ENCODE peak calls at places on chromosomes 12 and 14, in nine cellular contexts. N, X, Z, M, O, L, Y, F and H are unnamed samples.
A peak's percentile ranks its signal among the peaks of the same experiment; 100 is the strongest.

GRCh38 chr12:29282452-29282851 is 98.5 kb downstream of the ERGIC2 start:
- DNase-seq in L (no peak), O (no peak), N (peak; percentile 92), M (no peak), Y (no peak), F (no peak), X (no peak), Z (no peak), H (no peak)

GRCh38 chr12:55607821-55608602 is 28.7 kb upstream of the OR10P1 start:
- DNase-seq in Y (no peak), Z (no peak), O (no peak), M (no peak), L (no peak), X (no peak), F (no peak), N (no peak), H (no peak)

GRCh38 chr12:10190558-10191388 is 11.9 kb downstream of the TMEM52B start:
- DNase-seq in M (no peak), Y (peak; percentile 59), N (peak; percentile 31), F (peak; percentile 75), X (peak; percentile 78), Z (no peak), O (peak; percentile 54), L (peak; percentile 50), H (peak; percentile 66)

GRCh38 chr14:87264796-87265195 is 728.2 kb downstream of the GALC start:
- DNase-seq in X (no peak), Y (no peak), O (no peak), L (no peak), Z (no peak), F (no peak), M (no peak), N (no peak), H (no peak)

GRCh38 chr14:99226687-99227086 is 45.3 kb downstream of the BCL11B start:
- DNase-seq in N (no peak), M (no peak), L (no peak), F (no peak), Y (no peak), Z (no peak), O (no peak), X (no peak), H (no peak)

GRCh38 chr14:104387000-104387384 is 192.6 kb upstream of the C14orf180 start:
- DNase-seq in N (no peak), Z (no peak), M (no peak), L (no peak), X (no peak), F (no peak), Y (no peak), O (no peak), H (no peak)

GRCh38 chr12:130665753-130666152 is 50.3 kb downstream of the RIMBP2 start:
- DNase-seq in O (no peak), L (no peak), Y (no peak), N (no peak), Z (no peak), F (no peak), M (no peak), X (no peak), H (no peak)

GRCh38 chr14:77474763-77475162 is 16.9 kb downstream of the AHSA1 start:
- DNase-seq in N (no peak), Z (no peak), M (no peak), X (no peak), O (no peak), F (no peak), Y (no peak), L (no peak), H (no peak)

GRCh38 chr14:64729386-64730060 is 25.3 kb downstream of the PLEKHG3 start:
- DNase-seq in O (peak; percentile 16), M (no peak), N (no peak), L (no peak), Z (no peak), F (no peak), X (no peak), Y (no peak), H (no peak)

GRCh38 chr12:123058980-123059379 is 78.5 kb downstream of the ARL6IP4 start:
- DNase-seq in M (no peak), F (no peak), X (peak; percentile 14), Y (no peak), N (no peak), L (no peak), O (no peak), Z (no peak), H (no peak)

GRCh38 chr12:90899456-90900182 is 55.4 kb downstream of the CCER1 start:
- DNase-seq in O (no peak), Z (no peak), M (no peak), X (peak; percentile 71), F (no peak), L (no peak), N (no peak), Y (no peak), H (peak; percentile 57)

GRCh38 chr12:69524331-69524630 is 54.1 kb downstream of the FRS2 start:
- DNase-seq in Y (no peak), Z (no peak), M (no peak), L (no peak), X (no peak), F (no peak), N (no peak), O (no peak), H (no peak)

GRCh38 chr14:103436533-103436932 is 51.3 kb downstream of the MARK3 start:
- DNase-seq in L (no peak), Z (no peak), F (no peak), Y (peak; percentile 55), O (no peak), N (no peak), M (no peak), X (peak; percentile 47), H (no peak)

GRCh38 chr12:4027412-4027811 is 154.2 kb upstream of the PARP11 start:
- DNase-seq in F (no peak), Z (peak; percentile 10), Y (no peak), X (peak; percentile 15), O (no peak), N (no peak), M (no peak), L (no peak), H (no peak)

GRCh38 chr14:69719501-69719951 is 47.4 kb upstream of the SRSF5 start:
- DNase-seq in M (peak; percentile 86), X (peak; percentile 78), O (no peak), L (no peak), Y (no peak), Z (no peak), N (peak; percentile 96), F (no peak), H (no peak)

GRCh38 chr12:2479866-2480510 is 314.8 kb upstream of the FKBP4 start:
- DNase-seq in M (peak; percentile 49), Z (no peak), X (no peak), N (no peak), F (no peak), Y (no peak), O (no peak), L (no peak), H (no peak)

GRCh38 chr12:33439587-33440011 is at the start of gene SYT10:
- DNase-seq in Y (no peak), Z (no peak), O (no peak), L (no peak), F (no peak), X (no peak), M (no peak), N (no peak), H (no peak)

GRCh38 chr14:104187931-104188726 is 49.7 kb downstream of the KIF26A start:
- DNase-seq in Z (no peak), M (no peak), N (no peak), O (peak; percentile 79), Y (no peak), F (no peak), X (no peak), L (peak; percentile 26), H (no peak)

GRCh38 chr12:124864326-124864752 is 675 bp upstream of the SCARB1 start:
- DNase-seq in Z (no peak), L (no peak), M (no peak), O (peak; percentile 53), F (no peak), Y (no peak), X (no peak), N (no peak), H (no peak)

GRCh38 chr12:54390176-54390667 is 5.7 kb upstream of the ZNF385A start:
- DNase-seq in L (no peak), Z (no peak), X (no peak), F (no peak), M (no peak), Y (no peak), O (no peak), N (peak; percentile 36), H (no peak)

GRCh38 chr14:51430600-51430999 is 190.6 kb downstream of the TMX1 start:
- DNase-seq in Z (no peak), L (no peak), O (no peak), M (no peak), F (no peak), X (peak; percentile 35), Y (no peak), N (no peak), H (no peak)

GRCh38 chr12:83128529-83128928 is 441.8 kb downstream of the TMTC2 start:
- DNase-seq in F (no peak), X (no peak), Z (no peak), Y (no peak), M (no peak), O (no peak), N (no peak), L (no peak), H (no peak)

GRCh38 chr12:49741882-49742620 is 694 bp downstream of the TMBIM6 start:
- DNase-seq in L (peak; percentile 47), Y (peak; percentile 85), F (peak; percentile 62), N (peak; percentile 85), Z (peak; percentile 57), X (peak; percentile 94), O (peak; percentile 92), M (peak; percentile 94), H (peak; percentile 78)

GRCh38 chr12:26088999-26089398 is 35.8 kb downstream of the BHLHE41 start:
- DNase-seq in X (no peak), M (no peak), Z (no peak), L (peak; percentile 24), F (no peak), O (no peak), Y (no peak), N (no peak), H (no peak)

GRCh38 chr14:35940291-35940690 is 114.2 kb downstream of the BRMS1L start:
- DNase-seq in X (no peak), L (no peak), M (no peak), O (no peak), N (no peak), F (no peak), Z (no peak), Y (no peak), H (no peak)

GRCh38 chr14:42508209-42508946 is 901.7 kb downstream of the LRFN5 start:
- DNase-seq in F (no peak), Y (no peak), M (no peak), L (no peak), O (no peak), X (no peak), N (no peak), Z (no peak), H (no peak)

GRCh38 chr14:53472306-53472705 is 319.2 kb upstream of the DDHD1 start:
- DNase-seq in N (no peak), Y (no peak), M (no peak), X (no peak), O (no peak), L (no peak), Z (no peak), F (no peak), H (no peak)

GRCh38 chr14:89479802-89480201 is 62.8 kb upstream of the FOXN3 start:
- DNase-seq in M (no peak), Y (peak; percentile 48), X (no peak), F (no peak), N (no peak), L (no peak), O (no peak), Z (no peak), H (no peak)

GRCh38 chr12:78290606-78291345 is 460.1 kb downstream of the NAV3 start:
- DNase-seq in M (no peak), O (no peak), N (no peak), X (peak; percentile 80), F (no peak), Y (peak; percentile 54), Z (no peak), L (no peak), H (no peak)

GRCh38 chr12:132953771-132954170 is 2.3 kb downstream of the ZNF605 start:
- DNase-seq in N (no peak), Y (no peak), O (no peak), M (no peak), Z (no peak), X (no peak), L (no peak), F (no peak), H (no peak)

GRCh38 chr12:51855586-51856428 is 7.3 kb upstream of the FIGNL2 start:
- DNase-seq in F (peak; percentile 28), M (no peak), L (no peak), N (no peak), Y (no peak), O (no peak), X (peak; percentile 30), Z (no peak), H (no peak)